ENCODE peak calls at places on chromosome 10, in five cellular contexts. One of them, this sample, is unnamed.

GRCh38 chr10:124530215-124530665 is 68.6 kb downstream of the LHPP start:
- DNase-seq in transverse colon: peak
- DNase-seq in IMR-90: peak
- DNase-seq in Peyer's patch: peak
- DNase-seq in A549: peak
- DNase-seq in this sample: peak

GRCh38 chr10:74151879-74152722 is 1.1 kb downstream of the ADK start:
- DNase-seq in IMR-90: no peak
- DNase-seq in transverse colon: no peak
- DNase-seq in Peyer's patch: no peak
- DNase-seq in A549: no peak
- DNase-seq in this sample: no peak

GRCh38 chr10:104819731-104820130 is 178.6 kb downstream of the SORCS3 start:
- DNase-seq in Peyer's patch: no peak
- DNase-seq in transverse colon: no peak
- DNase-seq in A549: no peak
- DNase-seq in IMR-90: no peak
- DNase-seq in this sample: no peak

GRCh38 chr10:74008212-74008731 is 10.4 kb downstream of the VCL start:
- DNase-seq in IMR-90: peak
- DNase-seq in A549: no peak
- DNase-seq in Peyer's patch: no peak
- DNase-seq in transverse colon: no peak
- DNase-seq in this sample: no peak

GRCh38 chr10:33115720-33116119 is 157.7 kb upstream of the ITGB1 start:
- DNase-seq in IMR-90: peak
- DNase-seq in Peyer's patch: no peak
- DNase-seq in A549: no peak
- DNase-seq in transverse colon: no peak
- DNase-seq in this sample: no peak

GRCh38 chr10:30454744-30455498 is 20.9 kb downstream of the MAP3K8 start:
- DNase-seq in A549: no peak
- DNase-seq in IMR-90: peak
- DNase-seq in Peyer's patch: no peak
- DNase-seq in transverse colon: no peak
- DNase-seq in this sample: no peak

GRCh38 chr10:43390791-43391190 is 18.2 kb downstream of the HNRNPF start:
- DNase-seq in transverse colon: no peak
- DNase-seq in Peyer's patch: no peak
- DNase-seq in A549: no peak
- DNase-seq in IMR-90: peak
- DNase-seq in this sample: no peak

GRCh38 chr10:48655426-48656240 is 29.0 kb upstream of the WDFY4 start:
- DNase-seq in A549: peak
- DNase-seq in transverse colon: peak
- DNase-seq in IMR-90: peak
- DNase-seq in Peyer's patch: peak
- DNase-seq in this sample: peak

GRCh38 chr10:105185101-105185500 is 544.0 kb downstream of the SORCS3 start:
- DNase-seq in Peyer's patch: no peak
- DNase-seq in transverse colon: no peak
- DNase-seq in A549: no peak
- DNase-seq in IMR-90: no peak
- DNase-seq in this sample: no peak

GRCh38 chr10:117680611-117681010 is 138.1 kb downstream of the EMX2 start:
- DNase-seq in IMR-90: no peak
- DNase-seq in Peyer's patch: no peak
- DNase-seq in A549: no peak
- DNase-seq in transverse colon: no peak
- DNase-seq in this sample: no peak

GRCh38 chr10:77478248-77478963 is 159.2 kb downstream of the KCNMA1 start:
- DNase-seq in transverse colon: no peak
- DNase-seq in IMR-90: peak
- DNase-seq in A549: no peak
- DNase-seq in Peyer's patch: no peak
- DNase-seq in this sample: no peak

GRCh38 chr10:83954193-83954794 is 185.0 kb upstream of the GHITM start:
- DNase-seq in IMR-90: no peak
- DNase-seq in A549: no peak
- DNase-seq in Peyer's patch: no peak
- DNase-seq in transverse colon: no peak
- DNase-seq in this sample: no peak

GRCh38 chr10:3096149-3096548 is 28.8 kb downstream of the PFKP start:
- DNase-seq in Peyer's patch: no peak
- DNase-seq in transverse colon: no peak
- DNase-seq in IMR-90: no peak
- DNase-seq in A549: no peak
- DNase-seq in this sample: no peak

GRCh38 chr10:31129261-31129660 is 97.6 kb upstream of the ZNF438 start:
- DNase-seq in IMR-90: peak
- DNase-seq in transverse colon: peak
- DNase-seq in A549: no peak
- DNase-seq in Peyer's patch: no peak
- DNase-seq in this sample: no peak

GRCh38 chr10:28853195-28853594 is 175.9 kb downstream of the BAMBI start:
- DNase-seq in transverse colon: no peak
- DNase-seq in Peyer's patch: no peak
- DNase-seq in IMR-90: no peak
- DNase-seq in A549: no peak
- DNase-seq in this sample: no peak

GRCh38 chr10:115948415-115948814 is 324.6 kb downstream of the GFRA1 start:
- DNase-seq in A549: no peak
- DNase-seq in IMR-90: peak
- DNase-seq in Peyer's patch: no peak
- DNase-seq in transverse colon: no peak
- DNase-seq in this sample: no peak

GRCh38 chr10:43318978-43319965 is 52.2 kb upstream of the FXYD4 start:
- DNase-seq in A549: no peak
- DNase-seq in Peyer's patch: no peak
- DNase-seq in IMR-90: no peak
- DNase-seq in transverse colon: no peak
- DNase-seq in this sample: no peak

GRCh38 chr10:49331431-49331830 is 32.5 kb downstream of the C10orf71 start:
- DNase-seq in Peyer's patch: no peak
- DNase-seq in IMR-90: no peak
- DNase-seq in A549: no peak
- DNase-seq in transverse colon: no peak
- DNase-seq in this sample: no peak

GRCh38 chr10:44114441-44114840 is 270.5 kb downstream of the CXCL12 start:
- DNase-seq in A549: no peak
- DNase-seq in Peyer's patch: no peak
- DNase-seq in transverse colon: no peak
- DNase-seq in IMR-90: no peak
- DNase-seq in this sample: no peak

GRCh38 chr10:93600861-93601773 is at the start of gene RBP4:
- DNase-seq in A549: no peak
- DNase-seq in IMR-90: peak
- DNase-seq in Peyer's patch: no peak
- DNase-seq in transverse colon: no peak
- DNase-seq in this sample: no peak
- TF ChIP-seq POLR2A in A549: no peak
- TF ChIP-seq POLR2A in IMR-90: no peak
- TF ChIP-seq POLR2A in Peyer's patch: no peak
- TF ChIP-seq POLR2A in transverse colon: no peak
- TF ChIP-seq POLR2A in this sample: no peak

GRCh38 chr10:13834581-13835286 is 248.0 kb downstream of the PRPF18 start:
- DNase-seq in A549: no peak
- DNase-seq in transverse colon: peak
- DNase-seq in Peyer's patch: peak
- DNase-seq in IMR-90: peak
- DNase-seq in this sample: peak
- H3K4me3 ChIP-seq in A549: no peak
- H3K4me3 ChIP-seq in transverse colon: no peak
- H3K4me3 ChIP-seq in Peyer's patch: no peak
- H3K4me3 ChIP-seq in IMR-90: no peak
- H3K4me3 ChIP-seq in this sample: no peak

DNA sequence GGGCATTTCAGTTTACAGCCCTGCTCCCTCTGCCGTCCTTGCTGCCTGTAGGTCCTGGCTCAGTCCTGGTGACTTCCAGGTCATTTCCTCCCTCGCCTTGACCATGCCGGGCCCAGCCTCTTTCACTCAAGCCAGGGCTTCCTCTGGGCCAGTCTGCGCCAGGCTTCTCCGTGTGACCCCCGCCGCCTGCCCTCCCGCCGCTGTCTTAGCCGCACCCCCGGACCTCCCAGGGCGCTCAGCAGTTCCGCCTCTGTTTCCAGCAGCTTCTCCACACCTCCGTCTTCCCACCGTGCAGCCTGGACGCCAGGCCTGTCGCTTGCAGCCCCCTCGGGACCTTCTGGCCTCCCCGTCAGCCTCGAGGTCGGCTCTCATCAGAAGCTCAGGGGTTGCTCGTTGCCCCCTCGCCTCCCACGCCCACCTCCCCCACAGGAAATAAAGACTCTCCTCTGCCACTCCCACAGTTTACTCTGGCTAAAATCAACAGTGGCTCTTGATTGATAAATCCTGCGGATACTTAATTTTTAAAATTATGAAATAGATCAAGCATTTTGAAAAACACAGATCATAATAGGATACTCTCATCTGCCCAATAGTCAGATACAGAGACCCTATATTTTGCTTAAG is 123.1 kb upstream of the FZD8 start:
- DNase-seq in IMR-90: no peak
- DNase-seq in A549: no peak
- DNase-seq in transverse colon: peak
- DNase-seq in Peyer's patch: no peak
- DNase-seq in this sample: no peak
- TF ChIP-seq POLR2A in IMR-90: no peak
- TF ChIP-seq POLR2A in A549: no peak
- TF ChIP-seq POLR2A in transverse colon: no peak
- TF ChIP-seq POLR2A in Peyer's patch: no peak
- TF ChIP-seq POLR2A in this sample: no peak

GRCh38 chr10:114374141-114374791 is 30.0 kb downstream of the AFAP1L2 start:
- DNase-seq in A549: no peak
- DNase-seq in IMR-90: peak
- DNase-seq in Peyer's patch: peak
- DNase-seq in transverse colon: peak
- DNase-seq in this sample: no peak
- H3K4me3 ChIP-seq in A549: no peak
- H3K4me3 ChIP-seq in IMR-90: no peak
- H3K4me3 ChIP-seq in Peyer's patch: no peak
- H3K4me3 ChIP-seq in transverse colon: no peak
- H3K4me3 ChIP-seq in this sample: no peak

GRCh38 chr10:131688304-131688703 is 212.5 kb upstream of the PPP2R2D start:
- DNase-seq in IMR-90: no peak
- DNase-seq in Peyer's patch: no peak
- DNase-seq in transverse colon: no peak
- DNase-seq in A549: no peak
- DNase-seq in this sample: no peak
- TF ChIP-seq POLR2A in IMR-90: no peak
- TF ChIP-seq POLR2A in Peyer's patch: no peak
- TF ChIP-seq POLR2A in transverse colon: no peak
- TF ChIP-seq POLR2A in A549: no peak
- TF ChIP-seq POLR2A in this sample: no peak

GRCh38 chr10:72375585-72375984 is 20.9 kb upstream of the DNAJB12 start:
- DNase-seq in transverse colon: no peak
- DNase-seq in IMR-90: no peak
- DNase-seq in A549: no peak
- DNase-seq in Peyer's patch: no peak
- DNase-seq in this sample: no peak

GRCh38 chr10:72367301-72367970 is 12.7 kb upstream of the DNAJB12 start:
- DNase-seq in Peyer's patch: no peak
- DNase-seq in transverse colon: no peak
- DNase-seq in A549: no peak
- DNase-seq in IMR-90: peak
- DNase-seq in this sample: no peak

GRCh38 chr10:72365106-72365505 is 10.4 kb upstream of the DNAJB12 start:
- DNase-seq in transverse colon: no peak
- DNase-seq in IMR-90: no peak
- DNase-seq in A549: no peak
- DNase-seq in Peyer's patch: no peak
- DNase-seq in this sample: peak

GRCh38 chr10:72375173-72375572 is 20.5 kb upstream of the DNAJB12 start:
- DNase-seq in transverse colon: no peak
- DNase-seq in Peyer's patch: no peak
- DNase-seq in IMR-90: peak
- DNase-seq in A549: no peak
- DNase-seq in this sample: no peak

DNA sequence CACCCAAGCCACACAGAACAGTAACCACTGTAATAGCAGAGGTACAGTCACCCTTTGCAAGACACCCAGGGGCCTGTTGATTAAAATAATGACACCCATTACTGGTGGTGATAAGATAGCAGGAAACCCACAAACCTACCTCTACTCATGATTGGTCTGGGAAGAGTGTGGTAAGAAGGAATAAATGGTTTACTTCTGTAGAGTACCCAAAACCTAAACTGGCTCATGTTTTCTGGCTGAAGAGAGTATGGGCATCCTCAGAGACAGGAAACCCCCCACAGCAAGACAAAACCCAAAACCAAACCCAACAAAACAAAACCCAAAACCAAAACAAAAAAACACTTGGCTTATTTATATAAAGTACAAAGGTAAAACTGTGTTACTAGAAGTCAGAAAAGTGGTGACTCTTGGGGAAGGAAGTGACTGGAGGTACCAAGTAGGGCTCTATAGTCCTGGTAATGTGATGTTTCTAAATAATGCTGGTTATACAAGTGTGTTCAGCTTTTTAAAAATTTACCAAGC is 15.5 kb upstream of the DNAJB12 start:
- DNase-seq in Peyer's patch: no peak
- DNase-seq in A549: no peak
- DNase-seq in IMR-90: no peak
- DNase-seq in transverse colon: no peak
- DNase-seq in this sample: no peak
- H3K4me3 ChIP-seq in Peyer's patch: no peak
- H3K4me3 ChIP-seq in A549: no peak
- H3K4me3 ChIP-seq in IMR-90: no peak
- H3K4me3 ChIP-seq in transverse colon: no peak
- H3K4me3 ChIP-seq in this sample: no peak

GRCh38 chr10:57961487-57961886 is 306.2 kb downstream of the IPMK start:
- DNase-seq in A549: no peak
- DNase-seq in IMR-90: no peak
- DNase-seq in transverse colon: no peak
- DNase-seq in Peyer's patch: no peak
- DNase-seq in this sample: no peak
- TF ChIP-seq POLR2A in A549: no peak
- TF ChIP-seq POLR2A in IMR-90: no peak
- TF ChIP-seq POLR2A in transverse colon: no peak
- TF ChIP-seq POLR2A in Peyer's patch: no peak
- TF ChIP-seq POLR2A in this sample: no peak

DNA sequence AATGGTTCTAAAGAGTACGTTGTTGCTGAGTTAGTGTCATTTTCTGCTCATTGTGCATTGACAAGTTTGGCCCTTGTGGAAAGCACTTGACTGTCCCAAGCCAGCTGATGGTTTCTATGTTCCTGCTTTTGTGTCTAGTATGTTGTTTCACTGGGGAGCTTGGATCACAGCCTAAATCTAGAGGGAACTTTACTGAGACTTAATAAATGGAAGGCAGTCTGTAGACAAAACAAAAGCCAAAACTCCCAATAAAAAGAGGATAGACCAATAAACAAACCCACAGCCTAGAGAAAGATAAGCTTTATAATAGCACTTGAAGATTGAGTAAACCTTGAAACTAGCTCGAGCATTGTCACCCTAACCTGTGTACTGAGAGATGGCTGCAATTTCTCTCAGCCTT is 196.8 kb downstream of the ADRA2A start:
- DNase-seq in transverse colon: no peak
- DNase-seq in IMR-90: no peak
- DNase-seq in A549: no peak
- DNase-seq in Peyer's patch: no peak
- DNase-seq in this sample: no peak
- H3K4me3 ChIP-seq in transverse colon: no peak
- H3K4me3 ChIP-seq in IMR-90: no peak
- H3K4me3 ChIP-seq in A549: no peak
- H3K4me3 ChIP-seq in Peyer's patch: no peak
- H3K4me3 ChIP-seq in this sample: no peak

GRCh38 chr10:71589617-71590551 is 129.7 kb downstream of the C10orf105 start:
- DNase-seq in transverse colon: no peak
- DNase-seq in IMR-90: no peak
- DNase-seq in A549: no peak
- DNase-seq in Peyer's patch: no peak
- DNase-seq in this sample: no peak
- TF ChIP-seq POLR2A in transverse colon: no peak
- TF ChIP-seq POLR2A in IMR-90: no peak
- TF ChIP-seq POLR2A in A549: no peak
- TF ChIP-seq POLR2A in Peyer's patch: no peak
- TF ChIP-seq POLR2A in this sample: no peak